ENCODE peak calls at places on chromosomes 11 and 22, in ten cellular contexts. B is MM.1S, Z is progenitor cell of endocrine pancreas, S is AG04449, N is adrenal gland, J is HS-5, U is endodermal cell, R is NCI-H774, L is amniotic stem cell, T is body of pancreas. W is an unnamed sample.

GRCh38 chr22:27386186-27386585 is 415.4 kb downstream of the MN1 start:
- DNase-seq in B (no peak), Z (no peak), S (no peak), N (no peak), J (no peak), U (no peak), R (no peak), L (no peak), T (no peak), W (no peak)

GRCh38 chr22:28429711-28430110 is 249.9 kb downstream of the TTC28 start:
- DNase-seq in B (no peak), Z (no peak), S (no peak), N (no peak), J (no peak), U (no peak), R (no peak), L (no peak), T (no peak), W (no peak)

GRCh38 chr11:12287374-12288211 is 89.8 kb upstream of the PARVA start:
- DNase-seq in B (no peak), Z (peak; percentile 46), S (peak; percentile 97), N (peak; percentile 87), J (peak; percentile 95), U (peak; percentile 93), R (no peak), L (peak; percentile 93), T (no peak), W (peak; percentile 73)

GRCh38 chr22:20446383-20446970 is 8.9 kb upstream of the SCARF2 start:
- DNase-seq in B (no peak), Z (no peak), S (no peak), N (no peak), J (no peak), U (no peak), R (no peak), L (no peak), T (no peak), W (no peak)

GRCh38 chr11:34205326-34206035 is 100.1 kb downstream of the NAT10 start:
- DNase-seq in B (no peak), Z (no peak), S (no peak), N (no peak), J (no peak), U (no peak), R (no peak), L (no peak), T (no peak), W (no peak)

GRCh38 chr11:27215471-27216267 is 147.3 kb downstream of the CCDC34 start:
- DNase-seq in B (no peak), Z (no peak), S (no peak), N (peak; percentile 57), J (no peak), U (peak; percentile 66), R (peak; percentile 10), L (no peak), T (peak; percentile 25), W (peak; percentile 69)

GRCh38 chr11:35163707-35164496 is 24.9 kb downstream of the CD44 start:
- DNase-seq in B (peak; percentile 72), Z (no peak), S (no peak), N (no peak), J (no peak), U (peak; percentile 64), R (no peak), L (no peak), T (no peak), W (no peak)

GRCh38 chr22:44102856-44103255 is 77.9 kb upstream of the PARVG start:
- DNase-seq in B (no peak), Z (no peak), S (no peak), N (no peak), J (no peak), U (no peak), R (no peak), L (no peak), T (no peak), W (no peak)

GRCh38 chr11:46668480-46669085 is 31.8 kb downstream of the ARHGAP1 start:
- DNase-seq in B (no peak), Z (no peak), S (no peak), N (no peak), J (no peak), U (no peak), R (no peak), L (no peak), T (no peak), W (no peak)

GRCh38 chr11:18974192-18974591 is 35.0 kb upstream of the MRGPRX1 start:
- DNase-seq in B (no peak), Z (no peak), S (no peak), N (no peak), J (no peak), U (no peak), R (no peak), L (no peak), T (no peak), W (no peak)

GRCh38 chr11:64097468-64098317 is 62.0 kb downstream of the FLRT1 start:
- DNase-seq in B (no peak), Z (no peak), S (no peak), N (no peak), J (no peak), U (no peak), R (no peak), L (no peak), T (no peak), W (no peak)

GRCh38 chr11:114296979-114297372 is 777 bp downstream of the NNMT start:
- DNase-seq in B (no peak), Z (no peak), S (no peak), N (no peak), J (no peak), U (no peak), R (no peak), L (no peak), T (no peak), W (no peak)

W was measured in uterus.